ENCODE peak calls at places on chromosomes 3 and 15, in ten cellular contexts. Z, A, J, F, X, L, P, U, S and E are unnamed samples.

GRCh38 chr3:6785726-6786125 is 75.2 kb upstream of the GRM7 start:
- DNase-seq in Z (no peak), A (no peak), J (no peak), F (no peak), X (no peak), L (no peak), P (no peak), U (no peak), S (no peak), E (no peak)

GRCh38 chr3:120429921-120430361 is 20.9 kb downstream of the FSTL1 start:
- DNase-seq in Z (no peak), A (no peak), J (no peak), F (no peak), X (no peak), L (peak), P (no peak), U (no peak), S (no peak), E (no peak)

GRCh38 chr3:14216257-14217048 is 37.8 kb downstream of the LSM3 start:
- DNase-seq in Z (no peak), A (peak), J (no peak), F (no peak), X (no peak), L (no peak), P (peak), U (peak), S (no peak), E (peak)

GRCh38 chr3:186385856-186386602 is 24.0 kb upstream of the DGKG start:
- DNase-seq in Z (no peak), A (no peak), J (no peak), F (no peak), X (no peak), L (no peak), P (no peak), U (no peak), S (no peak), E (no peak)

GRCh38 chr3:140420621-140421357 is 257.1 kb upstream of the TRIM42 start:
- DNase-seq in Z (no peak), A (no peak), J (no peak), F (no peak), X (no peak), L (peak), P (no peak), U (peak), S (no peak), E (no peak)

GRCh38 chr3:101200461-101200860 is 119.9 kb downstream of the IMPG2 start:
- DNase-seq in Z (no peak), A (no peak), J (no peak), F (no peak), X (no peak), L (no peak), P (no peak), U (no peak), S (no peak), E (no peak)

GRCh38 chr3:45573591-45573990 is 21.0 kb upstream of the LIMD1 start:
- DNase-seq in Z (no peak), A (no peak), J (no peak), F (no peak), X (no peak), L (no peak), P (no peak), U (no peak), S (no peak), E (no peak)

GRCh38 chr15:44492672-44493071 is 44.3 kb upstream of the EIF3J start:
- DNase-seq in Z (no peak), A (no peak), J (no peak), F (no peak), X (no peak), L (no peak), P (no peak), U (no peak), S (no peak), E (peak)

GRCh38 chr3:42547401-42547945 is 34.3 kb downstream of the SEC22C start:
- DNase-seq in Z (peak), A (peak), J (no peak), F (peak), X (peak), L (peak), P (peak), U (peak), S (peak), E (peak)